ENCODE peak calls at places on chromosomes 2 and 18, in six cellular contexts. One of them, this sample, is unnamed.

GRCh38 chr2:40043641-40044040 is 264.6 kb upstream of the THUMPD2 start:
- DNase-seq in stimulated activated CD8-positive, alpha-beta memory T cell treated with anti-CD3 and anti-CD28 coated beads, Interleukin-12 subunit alpha, Interleukin-12 subunit beta, amount 100 ng/mL, for 4 hours: no peak
- DNase-seq in GDM1: no peak
- DNase-seq in activated T-cell treated with anti-CD3 and anti-CD28 coated beads for 1 hour: no peak
- DNase-seq in AG10803: no peak
- DNase-seq in MCF 10A: no peak
- DNase-seq in this sample: no peak

GRCh38 chr2:128753321-128753720 is 434.7 kb upstream of the HS6ST1 start:
- DNase-seq in MCF 10A: no peak
- DNase-seq in AG10803: no peak
- DNase-seq in stimulated activated CD8-positive, alpha-beta memory T cell treated with anti-CD3 and anti-CD28 coated beads, Interleukin-12 subunit alpha, Interleukin-12 subunit beta, amount 100 ng/mL, for 4 hours: no peak
- DNase-seq in activated T-cell treated with anti-CD3 and anti-CD28 coated beads for 1 hour: no peak
- DNase-seq in GDM1: no peak
- DNase-seq in this sample: no peak

GRCh38 chr18:45549296-45549695 is 66.0 kb upstream of the SLC14A2 start:
- DNase-seq in MCF 10A: no peak
- DNase-seq in stimulated activated CD8-positive, alpha-beta memory T cell treated with anti-CD3 and anti-CD28 coated beads, Interleukin-12 subunit alpha, Interleukin-12 subunit beta, amount 100 ng/mL, for 4 hours: no peak
- DNase-seq in AG10803: no peak
- DNase-seq in activated T-cell treated with anti-CD3 and anti-CD28 coated beads for 1 hour: no peak
- DNase-seq in GDM1: no peak
- DNase-seq in this sample: no peak

GRCh38 chr2:179898873-179899272 is 37.5 kb upstream of the ZNF385B start:
- DNase-seq in activated T-cell treated with anti-CD3 and anti-CD28 coated beads for 1 hour: no peak
- DNase-seq in AG10803: peak; percentile 19
- DNase-seq in MCF 10A: peak; percentile 61
- DNase-seq in stimulated activated CD8-positive, alpha-beta memory T cell treated with anti-CD3 and anti-CD28 coated beads, Interleukin-12 subunit alpha, Interleukin-12 subunit beta, amount 100 ng/mL, for 4 hours: no peak
- DNase-seq in GDM1: no peak
- DNase-seq in this sample: peak; percentile 79

GRCh38 chr2:56191617-56192016 is 7.8 kb downstream of the CCDC85A start:
- DNase-seq in activated T-cell treated with anti-CD3 and anti-CD28 coated beads for 1 hour: no peak
- DNase-seq in AG10803: peak; percentile 70
- DNase-seq in GDM1: no peak
- DNase-seq in MCF 10A: peak; percentile 68
- DNase-seq in stimulated activated CD8-positive, alpha-beta memory T cell treated with anti-CD3 and anti-CD28 coated beads, Interleukin-12 subunit alpha, Interleukin-12 subunit beta, amount 100 ng/mL, for 4 hours: no peak
- DNase-seq in this sample: peak; percentile 81

GRCh38 chr2:129396980-129397599 is 582.4 kb upstream of the RAB6C start:
- DNase-seq in MCF 10A: peak; percentile 43
- DNase-seq in stimulated activated CD8-positive, alpha-beta memory T cell treated with anti-CD3 and anti-CD28 coated beads, Interleukin-12 subunit alpha, Interleukin-12 subunit beta, amount 100 ng/mL, for 4 hours: no peak
- DNase-seq in activated T-cell treated with anti-CD3 and anti-CD28 coated beads for 1 hour: no peak
- DNase-seq in AG10803: peak; percentile 11
- DNase-seq in GDM1: no peak
- DNase-seq in this sample: peak; percentile 36

GRCh38 chr2:128416366-128416765 is 97.7 kb upstream of the HS6ST1 start:
- DNase-seq in stimulated activated CD8-positive, alpha-beta memory T cell treated with anti-CD3 and anti-CD28 coated beads, Interleukin-12 subunit alpha, Interleukin-12 subunit beta, amount 100 ng/mL, for 4 hours: no peak
- DNase-seq in activated T-cell treated with anti-CD3 and anti-CD28 coated beads for 1 hour: no peak
- DNase-seq in MCF 10A: no peak
- DNase-seq in GDM1: no peak
- DNase-seq in AG10803: no peak
- DNase-seq in this sample: no peak

GRCh38 chr18:55912071-55912470 is 324.1 kb upstream of the TCF4 start:
- DNase-seq in MCF 10A: no peak
- DNase-seq in GDM1: no peak
- DNase-seq in AG10803: no peak
- DNase-seq in activated T-cell treated with anti-CD3 and anti-CD28 coated beads for 1 hour: no peak
- DNase-seq in stimulated activated CD8-positive, alpha-beta memory T cell treated with anti-CD3 and anti-CD28 coated beads, Interleukin-12 subunit alpha, Interleukin-12 subunit beta, amount 100 ng/mL, for 4 hours: no peak
- DNase-seq in this sample: no peak

GRCh38 chr2:232641153-232641845 is 7.9 kb downstream of the EFHD1 start:
- DNase-seq in GDM1: no peak
- DNase-seq in AG10803: no peak
- DNase-seq in MCF 10A: no peak
- DNase-seq in activated T-cell treated with anti-CD3 and anti-CD28 coated beads for 1 hour: no peak
- DNase-seq in stimulated activated CD8-positive, alpha-beta memory T cell treated with anti-CD3 and anti-CD28 coated beads, Interleukin-12 subunit alpha, Interleukin-12 subunit beta, amount 100 ng/mL, for 4 hours: no peak
- DNase-seq in this sample: no peak

GRCh38 chr18:43882358-43882757 is 605.1 kb upstream of the SYT4 start:
- DNase-seq in stimulated activated CD8-positive, alpha-beta memory T cell treated with anti-CD3 and anti-CD28 coated beads, Interleukin-12 subunit alpha, Interleukin-12 subunit beta, amount 100 ng/mL, for 4 hours: no peak
- DNase-seq in GDM1: no peak
- DNase-seq in activated T-cell treated with anti-CD3 and anti-CD28 coated beads for 1 hour: no peak
- DNase-seq in MCF 10A: no peak
- DNase-seq in AG10803: no peak
- DNase-seq in this sample: no peak

GRCh38 chr18:14905979-14906378 is 158.0 kb downstream of the ANKRD30B start:
- DNase-seq in stimulated activated CD8-positive, alpha-beta memory T cell treated with anti-CD3 and anti-CD28 coated beads, Interleukin-12 subunit alpha, Interleukin-12 subunit beta, amount 100 ng/mL, for 4 hours: no peak
- DNase-seq in activated T-cell treated with anti-CD3 and anti-CD28 coated beads for 1 hour: no peak
- DNase-seq in AG10803: no peak
- DNase-seq in MCF 10A: no peak
- DNase-seq in GDM1: no peak
- DNase-seq in this sample: no peak

GRCh38 chr2:128172191-128172590 is 81.2 kb downstream of the UGGT1 start:
- DNase-seq in MCF 10A: peak; percentile 16
- DNase-seq in AG10803: peak; percentile 12
- DNase-seq in activated T-cell treated with anti-CD3 and anti-CD28 coated beads for 1 hour: no peak
- DNase-seq in GDM1: no peak
- DNase-seq in stimulated activated CD8-positive, alpha-beta memory T cell treated with anti-CD3 and anti-CD28 coated beads, Interleukin-12 subunit alpha, Interleukin-12 subunit beta, amount 100 ng/mL, for 4 hours: no peak
- DNase-seq in this sample: peak; percentile 30

GRCh38 chr18:46073474-46074331 is 1.6 kb upstream of the PSTPIP2 start:
- DNase-seq in activated T-cell treated with anti-CD3 and anti-CD28 coated beads for 1 hour: peak; percentile 22
- DNase-seq in MCF 10A: peak; percentile 83
- DNase-seq in AG10803: peak; percentile 57
- DNase-seq in stimulated activated CD8-positive, alpha-beta memory T cell treated with anti-CD3 and anti-CD28 coated beads, Interleukin-12 subunit alpha, Interleukin-12 subunit beta, amount 100 ng/mL, for 4 hours: no peak
- DNase-seq in GDM1: peak; percentile 27
- DNase-seq in this sample: peak; percentile 85

GRCh38 chr18:3867768-3868445 is 417.9 kb downstream of the TGIF1 start:
- DNase-seq in activated T-cell treated with anti-CD3 and anti-CD28 coated beads for 1 hour: no peak
- DNase-seq in AG10803: peak; percentile 5
- DNase-seq in stimulated activated CD8-positive, alpha-beta memory T cell treated with anti-CD3 and anti-CD28 coated beads, Interleukin-12 subunit alpha, Interleukin-12 subunit beta, amount 100 ng/mL, for 4 hours: no peak
- DNase-seq in GDM1: no peak
- DNase-seq in MCF 10A: no peak
- DNase-seq in this sample: no peak

GRCh38 chr18:23493654-23494053 is 9.7 kb upstream of the RMC1 start:
- DNase-seq in MCF 10A: no peak
- DNase-seq in stimulated activated CD8-positive, alpha-beta memory T cell treated with anti-CD3 and anti-CD28 coated beads, Interleukin-12 subunit alpha, Interleukin-12 subunit beta, amount 100 ng/mL, for 4 hours: no peak
- DNase-seq in activated T-cell treated with anti-CD3 and anti-CD28 coated beads for 1 hour: no peak
- DNase-seq in GDM1: no peak
- DNase-seq in AG10803: no peak
- DNase-seq in this sample: no peak

GRCh38 chr2:145350011-145350410 is 830.1 kb upstream of the ZEB2 start:
- DNase-seq in activated T-cell treated with anti-CD3 and anti-CD28 coated beads for 1 hour: no peak
- DNase-seq in stimulated activated CD8-positive, alpha-beta memory T cell treated with anti-CD3 and anti-CD28 coated beads, Interleukin-12 subunit alpha, Interleukin-12 subunit beta, amount 100 ng/mL, for 4 hours: no peak
- DNase-seq in MCF 10A: peak; percentile 8
- DNase-seq in AG10803: peak; percentile 70
- DNase-seq in GDM1: no peak
- DNase-seq in this sample: peak; percentile 55

GRCh38 chr2:107588960-107589542 is 237.6 kb upstream of the RGPD4 start:
- DNase-seq in stimulated activated CD8-positive, alpha-beta memory T cell treated with anti-CD3 and anti-CD28 coated beads, Interleukin-12 subunit alpha, Interleukin-12 subunit beta, amount 100 ng/mL, for 4 hours: no peak
- DNase-seq in GDM1: no peak
- DNase-seq in AG10803: peak; percentile 30
- DNase-seq in MCF 10A: peak; percentile 28
- DNase-seq in activated T-cell treated with anti-CD3 and anti-CD28 coated beads for 1 hour: no peak
- DNase-seq in this sample: no peak

GRCh38 chr2:201532686-201533304 is 81.3 kb downstream of the STRADB start:
- DNase-seq in MCF 10A: peak; percentile 19
- DNase-seq in GDM1: no peak
- DNase-seq in stimulated activated CD8-positive, alpha-beta memory T cell treated with anti-CD3 and anti-CD28 coated beads, Interleukin-12 subunit alpha, Interleukin-12 subunit beta, amount 100 ng/mL, for 4 hours: no peak
- DNase-seq in AG10803: peak; percentile 91
- DNase-seq in activated T-cell treated with anti-CD3 and anti-CD28 coated beads for 1 hour: no peak
- DNase-seq in this sample: peak; percentile 95

This sample was measured in PC-3.